ENCODE peak calls at places on chromosome 3, in nine cellular contexts. X is iPS-NIHi11, Y is small intestine, R is GM10248, J is Peyer's patch, K is brain microvascular endothelial cell, S is A549, G is astrocyte of the spinal cord, H is activated B cell treated with CpG ODN at 0.5 μM for 24 hours. E is an unnamed sample.

GRCh38 chr3:59749291-59749690 is 699.5 kb upstream of the CFAP20DC start:
- DNase-seq in R (no peak), J (peak; percentile 18), Y (no peak), X (no peak), G (no peak), K (no peak), S (no peak), H (no peak), E (no peak)

GRCh38 chr3:83063457-83063856 is 1302.0 kb upstream of the GBE1 start:
- DNase-seq in G (no peak), K (peak; percentile 23), S (no peak), X (no peak), J (no peak), Y (no peak), R (no peak), H (no peak), E (no peak)

GRCh38 chr3:7305561-7305960 is 444.6 kb downstream of the GRM7 start:
- DNase-seq in K (no peak), X (no peak), Y (no peak), R (no peak), H (no peak), G (no peak), J (no peak), S (no peak), E (no peak)

GRCh38 chr3:61601831-61602230 is 40.5 kb downstream of the PTPRG start:
- DNase-seq in H (no peak), R (no peak), K (no peak), Y (no peak), X (no peak), G (no peak), S (no peak), J (no peak), E (no peak)

GRCh38 chr3:183349421-183350157 is 78.8 kb downstream of the MCF2L2 start:
- DNase-seq in G (no peak), H (no peak), R (no peak), K (no peak), X (no peak), S (no peak), Y (peak; percentile 23), J (no peak), E (no peak)

GRCh38 chr3:38348903-38349302 is 2.3 kb downstream of the XYLB start:
- DNase-seq in J (no peak), X (no peak), R (no peak), K (peak; percentile 38), G (peak; percentile 25), S (no peak), Y (no peak), H (no peak), E (no peak)

GRCh38 chr3:14658978-14659377 is 7.4 kb downstream of the CCDC174 start:
- DNase-seq in J (no peak), G (no peak), Y (no peak), R (no peak), K (no peak), S (no peak), X (no peak), H (no peak), E (no peak)

GRCh38 chr3:108124337-108125150 is 33.7 kb upstream of the CD47 start:
- DNase-seq in X (no peak), S (no peak), K (no peak), R (peak; percentile 60), J (peak; percentile 72), Y (peak; percentile 29), G (no peak), H (peak; percentile 61), E (no peak)

GRCh38 chr3:159604151-159604581 is 384.5 kb upstream of the IL12A start:
- DNase-seq in K (peak; percentile 12), R (no peak), X (no peak), H (no peak), S (no peak), G (peak; percentile 37), J (no peak), Y (no peak), E (no peak)

GRCh38 chr3:42066516-42067181 is 24.5 kb upstream of the TRAK1 start:
- DNase-seq in J (peak; percentile 28), X (peak; percentile 48), H (no peak), G (peak; percentile 69), Y (peak; percentile 66), K (peak; percentile 81), S (no peak), R (peak; percentile 31), E (no peak)

GRCh38 chr3:170614214-170614966 is 28.5 kb upstream of the SLC7A14 start:
- DNase-seq in S (peak; percentile 21), J (no peak), X (no peak), K (peak; percentile 88), Y (peak; percentile 22), G (peak; percentile 86), H (no peak), R (no peak), E (peak; percentile 64)

E was measured in cerebellar cortex.